ENCODE peak calls at places on chromosomes 7 and 10, in seven cellular contexts. One of them, this sample, is unnamed.

GRCh38 chr10:29243750-29244149 is 45.1 kb upstream of the LYZL1 start:
- DNase-seq in endothelial cell of umbilical vein: peak; percentile 47
- DNase-seq in mesenchymal stem cell: no peak
- DNase-seq in spleen: no peak
- DNase-seq in CD8-positive, alpha-beta memory T cell: no peak
- DNase-seq in tibial artery: no peak
- DNase-seq in esophagus squamous epithelium: no peak
- DNase-seq in this sample: peak; percentile 40

GRCh38 chr10:74642901-74643585 is 183.4 kb upstream of the KAT6B start:
- DNase-seq in endothelial cell of umbilical vein: no peak
- DNase-seq in mesenchymal stem cell: no peak
- DNase-seq in spleen: no peak
- DNase-seq in CD8-positive, alpha-beta memory T cell: no peak
- DNase-seq in tibial artery: no peak
- DNase-seq in esophagus squamous epithelium: no peak
- DNase-seq in this sample: no peak

GRCh38 chr10:72333111-72334012 is 21.4 kb downstream of the DNAJB12 start:
- DNase-seq in endothelial cell of umbilical vein: peak; percentile 57
- DNase-seq in mesenchymal stem cell: no peak
- DNase-seq in spleen: peak; percentile 80
- DNase-seq in CD8-positive, alpha-beta memory T cell: no peak
- DNase-seq in tibial artery: no peak
- DNase-seq in esophagus squamous epithelium: no peak
- DNase-seq in this sample: no peak

GRCh38 chr7:22351878-22352277 is 5.1 kb downstream of the RAPGEF5 start:
- DNase-seq in endothelial cell of umbilical vein: no peak
- DNase-seq in mesenchymal stem cell: no peak
- DNase-seq in spleen: no peak
- DNase-seq in CD8-positive, alpha-beta memory T cell: no peak
- DNase-seq in tibial artery: no peak
- DNase-seq in esophagus squamous epithelium: no peak
- DNase-seq in this sample: no peak

GRCh38 chr7:50953820-50954219 is 171.1 kb upstream of the GRB10 start:
- DNase-seq in endothelial cell of umbilical vein: peak; percentile 81
- DNase-seq in mesenchymal stem cell: peak; percentile 43
- DNase-seq in spleen: no peak
- DNase-seq in CD8-positive, alpha-beta memory T cell: no peak
- DNase-seq in tibial artery: no peak
- DNase-seq in esophagus squamous epithelium: no peak
- DNase-seq in this sample: peak; percentile 46

GRCh38 chr7:36623247-36623646 is 101.0 kb downstream of the AOAH start:
- DNase-seq in endothelial cell of umbilical vein: no peak
- DNase-seq in mesenchymal stem cell: no peak
- DNase-seq in spleen: no peak
- DNase-seq in CD8-positive, alpha-beta memory T cell: no peak
- DNase-seq in tibial artery: no peak
- DNase-seq in esophagus squamous epithelium: no peak
- DNase-seq in this sample: no peak

GRCh38 chr10:42638821-42639270 is 476 bp upstream of the ZNF33B start:
- DNase-seq in endothelial cell of umbilical vein: no peak
- DNase-seq in mesenchymal stem cell: no peak
- DNase-seq in spleen: no peak
- DNase-seq in CD8-positive, alpha-beta memory T cell: no peak
- DNase-seq in tibial artery: no peak
- DNase-seq in esophagus squamous epithelium: no peak
- DNase-seq in this sample: no peak

GRCh38 chr10:104138131-104138530 is 16.2 kb downstream of the SFR1 start:
- DNase-seq in endothelial cell of umbilical vein: no peak
- DNase-seq in mesenchymal stem cell: no peak
- DNase-seq in spleen: no peak
- DNase-seq in CD8-positive, alpha-beta memory T cell: no peak
- DNase-seq in tibial artery: no peak
- DNase-seq in esophagus squamous epithelium: no peak
- DNase-seq in this sample: no peak

GRCh38 chr10:119206603-119207366 is 586 bp upstream of the GRK5 start:
- DNase-seq in endothelial cell of umbilical vein: peak; percentile 77
- DNase-seq in mesenchymal stem cell: peak; percentile 77
- DNase-seq in spleen: peak; percentile 94
- DNase-seq in CD8-positive, alpha-beta memory T cell: peak; percentile 59
- DNase-seq in tibial artery: peak; percentile 70
- DNase-seq in esophagus squamous epithelium: peak; percentile 13
- DNase-seq in this sample: peak; percentile 70

GRCh38 chr7:113835367-113835766 is 83.4 kb downstream of the PPP1R3A start:
- DNase-seq in endothelial cell of umbilical vein: no peak
- DNase-seq in mesenchymal stem cell: no peak
- DNase-seq in spleen: no peak
- DNase-seq in CD8-positive, alpha-beta memory T cell: no peak
- DNase-seq in tibial artery: no peak
- DNase-seq in esophagus squamous epithelium: no peak
- DNase-seq in this sample: no peak

GRCh38 chr10:32005050-32005449 is 51.2 kb downstream of the KIF5B start:
- DNase-seq in endothelial cell of umbilical vein: peak; percentile 57
- DNase-seq in mesenchymal stem cell: peak; percentile 63
- DNase-seq in spleen: no peak
- DNase-seq in CD8-positive, alpha-beta memory T cell: peak; percentile 3
- DNase-seq in tibial artery: no peak
- DNase-seq in esophagus squamous epithelium: no peak
- DNase-seq in this sample: peak; percentile 65

GRCh38 chr7:157233677-157234076 is 95.0 kb downstream of the UBE3C start:
- DNase-seq in endothelial cell of umbilical vein: no peak
- DNase-seq in mesenchymal stem cell: no peak
- DNase-seq in spleen: no peak
- DNase-seq in CD8-positive, alpha-beta memory T cell: no peak
- DNase-seq in tibial artery: no peak
- DNase-seq in esophagus squamous epithelium: no peak
- DNase-seq in this sample: no peak

GRCh38 chr7:139752600-139752999 is 25.2 kb downstream of the HIPK2 start:
- DNase-seq in endothelial cell of umbilical vein: no peak
- DNase-seq in mesenchymal stem cell: peak; percentile 60
- DNase-seq in spleen: no peak
- DNase-seq in CD8-positive, alpha-beta memory T cell: no peak
- DNase-seq in tibial artery: no peak
- DNase-seq in esophagus squamous epithelium: no peak
- DNase-seq in this sample: no peak

GRCh38 chr10:30606313-30606712 is 23.2 kb downstream of the LYZL2 start:
- DNase-seq in endothelial cell of umbilical vein: no peak
- DNase-seq in mesenchymal stem cell: no peak
- DNase-seq in spleen: no peak
- DNase-seq in CD8-positive, alpha-beta memory T cell: no peak
- DNase-seq in tibial artery: no peak
- DNase-seq in esophagus squamous epithelium: no peak
- DNase-seq in this sample: no peak

GRCh38 chr10:51896849-51897248 is 197.5 kb upstream of the CSTF2T start:
- DNase-seq in endothelial cell of umbilical vein: no peak
- DNase-seq in mesenchymal stem cell: no peak
- DNase-seq in spleen: no peak
- DNase-seq in CD8-positive, alpha-beta memory T cell: no peak
- DNase-seq in tibial artery: no peak
- DNase-seq in esophagus squamous epithelium: no peak
- DNase-seq in this sample: peak; percentile 76

GRCh38 chr7:68119411-68119810 is 1122.8 kb downstream of the TYW1 start:
- DNase-seq in endothelial cell of umbilical vein: no peak
- DNase-seq in mesenchymal stem cell: no peak
- DNase-seq in spleen: no peak
- DNase-seq in CD8-positive, alpha-beta memory T cell: no peak
- DNase-seq in tibial artery: no peak
- DNase-seq in esophagus squamous epithelium: no peak
- DNase-seq in this sample: no peak

GRCh38 chr7:129926618-129927017 is 26.1 kb downstream of the UBE2H start:
- DNase-seq in endothelial cell of umbilical vein: no peak
- DNase-seq in mesenchymal stem cell: no peak
- DNase-seq in spleen: no peak
- DNase-seq in CD8-positive, alpha-beta memory T cell: no peak
- DNase-seq in tibial artery: no peak
- DNase-seq in esophagus squamous epithelium: no peak
- DNase-seq in this sample: no peak

DNA sequence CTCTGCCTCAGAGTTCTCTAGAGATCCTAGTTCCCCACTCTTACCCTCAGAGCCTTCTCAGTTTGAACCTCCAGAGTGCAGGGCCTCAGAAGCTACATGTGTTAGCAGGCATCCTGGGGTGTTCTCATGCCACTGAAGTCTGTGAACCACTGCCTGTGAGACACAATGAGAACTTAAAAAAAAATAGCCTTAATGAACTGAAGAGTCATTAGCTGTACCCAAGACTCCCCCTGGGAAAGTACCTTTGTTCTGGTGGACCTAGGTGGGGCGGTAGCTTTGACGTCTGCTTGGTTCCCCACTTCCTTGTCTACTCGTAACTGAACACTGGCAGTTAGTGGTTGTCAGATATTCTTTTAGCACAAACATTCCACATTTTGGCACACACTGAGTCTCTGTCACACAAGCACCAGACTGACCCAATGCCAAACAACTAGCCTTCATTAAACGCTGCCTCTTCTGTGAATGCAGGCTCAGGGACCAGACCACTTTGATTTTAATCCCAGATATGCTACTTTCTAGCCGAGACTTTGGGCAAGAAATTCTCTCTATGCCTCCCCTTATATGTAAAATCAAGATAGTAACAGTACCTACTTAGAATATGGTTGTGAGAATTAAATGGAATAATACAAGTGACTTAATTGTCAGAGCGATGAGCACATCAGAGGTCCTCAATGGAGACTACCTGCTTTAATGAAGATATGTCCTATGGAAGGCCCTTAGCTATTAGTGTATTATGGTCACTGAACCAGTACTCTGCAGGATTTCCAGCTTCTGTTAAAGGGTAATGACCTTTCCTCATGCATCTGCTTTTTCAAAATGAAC is 75.3 kb upstream of the CC2D2B start:
- DNase-seq in endothelial cell of umbilical vein: no peak
- DNase-seq in mesenchymal stem cell: no peak
- DNase-seq in spleen: peak; percentile 77
- DNase-seq in CD8-positive, alpha-beta memory T cell: peak; percentile 31
- DNase-seq in tibial artery: no peak
- DNase-seq in esophagus squamous epithelium: no peak
- DNase-seq in this sample: no peak
- H3K4me3 ChIP-seq in endothelial cell of umbilical vein: no peak overlapping the region
- H3K4me3 ChIP-seq in mesenchymal stem cell: no peak overlapping the region
- H3K4me3 ChIP-seq in spleen: no peak overlapping the region
- H3K4me3 ChIP-seq in CD8-positive, alpha-beta memory T cell: no peak overlapping the region
- H3K4me3 ChIP-seq in tibial artery: no peak overlapping the region
- H3K4me3 ChIP-seq in esophagus squamous epithelium: no peak overlapping the region
- H3K4me3 ChIP-seq in this sample: no peak overlapping the region

DNA sequence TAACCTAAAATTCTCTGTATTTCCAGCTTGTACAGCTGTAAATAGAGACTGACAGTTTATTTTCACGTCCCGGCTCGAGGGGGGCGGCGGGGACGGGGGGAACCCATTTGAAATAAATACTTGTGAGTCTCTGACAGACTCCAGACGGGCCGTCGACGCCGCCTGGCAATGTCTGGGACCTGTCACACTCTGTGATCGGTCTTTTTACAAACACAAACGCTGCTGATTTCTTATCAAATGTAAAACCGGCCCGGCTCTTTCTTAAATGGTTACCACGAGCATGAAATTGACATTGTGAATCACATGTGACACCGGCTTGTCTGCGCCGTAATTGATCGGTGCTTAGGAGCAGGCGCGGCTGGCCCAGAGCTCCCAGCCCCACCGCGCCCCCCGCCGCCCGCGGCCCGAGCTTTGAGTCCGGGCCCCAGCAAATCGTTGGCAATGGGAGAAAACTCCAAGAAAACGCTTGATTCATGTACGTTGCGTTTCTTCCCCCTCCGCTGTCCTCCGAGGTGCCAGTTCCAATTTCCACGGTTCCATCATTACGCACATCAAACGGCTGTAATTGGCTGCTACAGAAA is 57.1 kb downstream of the UNCX start:
- DNase-seq in endothelial cell of umbilical vein: peak; percentile 3
- DNase-seq in mesenchymal stem cell: peak; percentile 22
- DNase-seq in spleen: peak; percentile 69
- DNase-seq in CD8-positive, alpha-beta memory T cell: no peak
- DNase-seq in tibial artery: no peak
- DNase-seq in esophagus squamous epithelium: no peak
- DNase-seq in this sample: no peak
- H3K4me3 ChIP-seq in endothelial cell of umbilical vein: no peak overlapping the region
- H3K4me3 ChIP-seq in mesenchymal stem cell: no peak overlapping the region
- H3K4me3 ChIP-seq in spleen: peak overlapping the region; percentile 39
- H3K4me3 ChIP-seq in CD8-positive, alpha-beta memory T cell: peak overlapping the region; percentile 28
- H3K4me3 ChIP-seq in tibial artery: peak overlapping the region; percentile 37
- H3K4me3 ChIP-seq in esophagus squamous epithelium: peak overlapping the region; percentile 32
- H3K4me3 ChIP-seq in this sample: peak overlapping the region; percentile 23

DNA sequence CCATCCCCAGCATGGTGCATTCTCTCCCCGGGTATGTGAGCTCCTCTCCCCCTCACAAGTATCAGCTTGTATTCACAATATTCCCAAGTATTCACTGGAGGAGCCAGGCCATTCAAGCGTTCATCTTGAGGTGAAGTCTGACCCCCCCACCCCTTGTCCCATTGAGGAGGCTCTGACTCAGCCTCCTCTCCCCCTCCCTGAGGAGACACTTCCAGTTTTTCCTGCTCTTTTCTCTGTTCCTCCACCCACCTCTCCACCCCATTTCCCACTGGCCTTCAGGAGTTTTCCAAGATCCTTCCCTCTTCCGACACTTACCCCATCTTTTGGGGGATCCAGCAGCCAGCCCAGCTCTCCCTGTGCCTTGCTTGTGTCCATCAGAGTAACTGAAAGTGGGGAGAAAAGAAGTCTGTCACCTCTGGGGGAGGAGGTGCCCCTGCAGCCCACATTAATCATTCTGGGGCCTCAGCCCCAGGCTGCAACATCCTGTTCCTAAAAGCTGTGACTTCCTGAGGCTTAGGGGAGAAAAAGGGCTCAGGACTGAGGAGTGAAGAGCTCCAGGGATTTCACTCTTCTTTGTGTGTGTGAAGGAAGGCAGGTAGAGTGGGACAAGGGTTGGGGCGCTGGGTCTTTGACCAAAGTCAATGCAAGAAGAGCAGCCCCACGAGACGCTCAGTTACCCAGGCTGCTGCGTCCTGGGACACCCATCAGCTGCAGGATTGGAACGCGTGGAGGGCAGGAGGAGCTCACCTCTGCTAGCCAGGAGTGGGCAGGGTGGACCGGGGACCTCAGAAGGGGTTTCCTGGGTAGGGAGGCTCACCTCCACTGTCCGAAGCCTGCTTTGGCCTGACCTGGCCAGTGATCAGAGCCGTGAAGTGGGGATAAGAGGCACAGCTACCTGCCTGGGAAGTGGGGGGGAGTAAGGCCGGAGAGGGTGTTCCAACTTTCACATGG is 1.1 kb downstream of the EPHA1 start:
- DNase-seq in endothelial cell of umbilical vein: no peak
- DNase-seq in mesenchymal stem cell: no peak
- DNase-seq in spleen: no peak
- DNase-seq in CD8-positive, alpha-beta memory T cell: peak; percentile 42
- DNase-seq in tibial artery: no peak
- DNase-seq in esophagus squamous epithelium: no peak
- DNase-seq in this sample: no peak
- H3K4me3 ChIP-seq in endothelial cell of umbilical vein: no peak overlapping the region
- H3K4me3 ChIP-seq in mesenchymal stem cell: no peak overlapping the region
- H3K4me3 ChIP-seq in spleen: peak overlapping the region; percentile 44
- H3K4me3 ChIP-seq in CD8-positive, alpha-beta memory T cell: peak overlapping the region; percentile 81
- H3K4me3 ChIP-seq in tibial artery: no peak overlapping the region
- H3K4me3 ChIP-seq in esophagus squamous epithelium: peak overlapping the region; percentile 68
- H3K4me3 ChIP-seq in this sample: no peak overlapping the region

DNA sequence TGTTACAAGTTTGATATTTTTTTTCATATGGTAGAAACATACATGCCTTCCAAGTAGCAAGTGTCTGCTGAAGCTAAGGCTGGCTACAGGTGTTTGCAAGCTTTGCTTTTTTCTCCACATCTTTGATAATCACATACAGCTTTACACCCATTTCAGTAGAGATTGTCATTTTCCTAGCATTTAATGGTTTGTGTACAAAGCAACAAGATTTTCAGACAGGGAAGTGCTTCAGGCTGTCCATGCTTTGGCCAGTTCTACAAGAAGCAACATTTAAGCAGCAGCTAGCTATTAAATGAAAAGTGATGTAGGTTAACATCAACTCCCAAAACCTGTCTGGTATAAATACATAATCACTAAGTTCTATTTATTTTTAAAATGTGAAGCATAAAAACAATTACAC is 2.3 kb downstream of the HDAC9 start:
- DNase-seq in endothelial cell of umbilical vein: no peak
- DNase-seq in mesenchymal stem cell: no peak
- DNase-seq in spleen: no peak
- DNase-seq in CD8-positive, alpha-beta memory T cell: no peak
- DNase-seq in tibial artery: no peak
- DNase-seq in esophagus squamous epithelium: no peak
- DNase-seq in this sample: no peak
- H3K4me3 ChIP-seq in endothelial cell of umbilical vein: no peak overlapping the region
- H3K4me3 ChIP-seq in mesenchymal stem cell: no peak overlapping the region
- H3K4me3 ChIP-seq in spleen: peak overlapping the region; percentile 51
- H3K4me3 ChIP-seq in CD8-positive, alpha-beta memory T cell: no peak overlapping the region
- H3K4me3 ChIP-seq in tibial artery: no peak overlapping the region
- H3K4me3 ChIP-seq in esophagus squamous epithelium: no peak overlapping the region
- H3K4me3 ChIP-seq in this sample: no peak overlapping the region